ENCODE peak calls at places on chromosomes 12 and 14, in four cellular contexts. D is bronchial epithelial cell, V is neuronal stem cell, W is endothelial cell. P is an unnamed sample.

GRCh38 chr14:95460647-95461478 is 55.6 kb downstream of the SYNE3 start:
- DNase-seq in D (peak), V (no peak), W (peak), P (peak)

GRCh38 chr12:19726592-19726991 is 287.3 kb downstream of the AEBP2 start:
- DNase-seq in D (no peak), V (no peak), W (no peak), P (no peak)

GRCh38 chr12:123849517-123849916 is 87.4 kb downstream of the DNAH10 start:
- DNase-seq in D (no peak), V (no peak), W (no peak), P (no peak)

GRCh38 chr12:90090929-90091651 is 382.5 kb upstream of the ATP2B1 start:
- DNase-seq in D (peak), V (peak), W (no peak), P (no peak)

GRCh38 chr12:48043771-48044170 is 39.5 kb upstream of the COL2A1 start:
- DNase-seq in D (no peak), V (no peak), W (no peak), P (no peak)

GRCh38 chr12:108611884-108612415 is 14.1 kb upstream of the TMEM119 start:
- DNase-seq in D (peak), V (no peak), W (peak), P (no peak)

GRCh38 chr14:75736845-75737485 is 75.9 kb downstream of the TTLL5 start:
- DNase-seq in D (peak), V (no peak), W (no peak), P (no peak)

GRCh38 chr12:68013181-68013580 is 23.9 kb downstream of the IFNG-AS1 start:
- DNase-seq in D (no peak), V (no peak), W (no peak), P (no peak)

GRCh38 chr12:132109741-132110140 is 34.4 kb downstream of the DDX51 start:
- DNase-seq in D (no peak), V (no peak), W (no peak), P (no peak)

GRCh38 chr12:32273063-32273521 is 126.3 kb upstream of the FGD4 start:
- DNase-seq in D (peak), V (no peak), W (no peak), P (no peak)

GRCh38 chr14:51304956-51305355 is 64.9 kb downstream of the TMX1 start:
- DNase-seq in D (peak), V (no peak), W (no peak), P (no peak)

GRCh38 chr14:94384342-94384741 is 4.1 kb downstream of the SERPINA1 start:
- DNase-seq in D (no peak), V (no peak), W (no peak), P (no peak)

GRCh38 chr14:23066855-23067744 is 9.8 kb upstream of the CDH24 start:
- DNase-seq in D (no peak), V (no peak), W (no peak), P (no peak)

GRCh38 chr12:31959701-31960391 is 631 bp downstream of the RESF1 start:
- DNase-seq in D (peak), V (peak), W (peak), P (peak)

GRCh38 chr12:52217223-52217622 is 15.8 kb upstream of the KRT7 start:
- DNase-seq in D (peak), V (no peak), W (no peak), P (peak)

GRCh38 chr12:98154850-98155249 is 360.5 kb upstream of the TMPO start:
- DNase-seq in D (peak), V (peak), W (peak), P (no peak)

GRCh38 chr12:14514154-14514842 is 53.4 kb downstream of the PLBD1 start:
- DNase-seq in D (peak), V (no peak), W (no peak), P (peak)

GRCh38 chr12:15996254-15996653 is 85.1 kb downstream of the DERA start:
- DNase-seq in D (no peak), V (no peak), W (no peak), P (peak)

GRCh38 chr14:21136024-21136423 is 19.8 kb downstream of the OR5AU1 start:
- DNase-seq in D (peak), V (peak), W (no peak), P (no peak)

GRCh38 chr14:23071244-23071974 is 14.1 kb upstream of the CDH24 start:
- DNase-seq in D (peak), V (peak), W (peak), P (peak)

GRCh38 chr12:560666-561065 is 100.9 kb downstream of the B4GALNT3 start:
- DNase-seq in D (no peak), V (no peak), W (no peak), P (no peak)

GRCh38 chr12:101407054-101407437 is 526 bp downstream of the ARL1 start:
- DNase-seq in D (peak), V (no peak), W (no peak), P (no peak)

GRCh38 chr14:77909911-77910310 is 110.0 kb downstream of the ADCK1 start:
- DNase-seq in D (no peak), V (no peak), W (no peak), P (no peak)

GRCh38 chr12:24911284-24911791 is 37.6 kb downstream of the BCAT1 start:
- DNase-seq in D (no peak), V (no peak), W (no peak), P (peak)

GRCh38 chr12:68612245-68612644 is 1.5 kb downstream of the RAP1B start:
- DNase-seq in D (peak), V (no peak), W (no peak), P (no peak)

GRCh38 chr12:117165342-117165741 is 24.9 kb downstream of the FBXO21 start:
- DNase-seq in D (no peak), V (no peak), W (no peak), P (peak)